ENCODE peak calls at places on chromosomes 7 and 10, in eight cellular contexts. A is psoas muscle; R is left ventricle myocardium inferior; G is WERI-Rb-1; U is thyroid gland; D is endodermal cell; B is CD8-positive, alpha-beta memory T cell; X is Peyer's patch. C is an unnamed sample. For H3K36me3, the result is how much of the 10 kb centered on the place peaks cover.

GRCh38 chr7:135801045-135801693 is 52.6 kb upstream of the FAM180A start:
- DNase-seq in A (no peak), R (no peak), G (peak), U (no peak), D (peak), B (no peak), X (no peak), C (peak)

GRCh38 chr7:4667776-4668509 is 14.2 kb upstream of the FOXK1 start:
- DNase-seq in A (no peak), R (no peak), G (no peak), U (no peak), D (no peak), B (no peak), X (no peak), C (no peak)

GRCh38 chr7:100516135-100516812 is 22.7 kb upstream of the AGFG2 start:
- DNase-seq in A (peak), R (peak), G (peak), U (peak), D (peak), B (peak), X (peak), C (no peak)

GRCh38 chr7:1661461-1661860 is 8.6 kb upstream of the ELFN1 start:
- DNase-seq in A (no peak), R (no peak), G (no peak), U (no peak), D (no peak), B (no peak), X (no peak), C (no peak)

GRCh38 chr7:88095-88926 is 104.1 kb upstream of the FAM20C start:
- DNase-seq in A (no peak), R (no peak), G (peak), U (no peak), D (peak), B (no peak), X (no peak), C (no peak)

GRCh38 chr7:1713502-1714484 is 43.7 kb downstream of the ELFN1 start:
- DNase-seq in A (peak), R (peak), G (peak), U (peak), D (peak), B (no peak), X (no peak), C (no peak)

GRCh38 chr7:901388-902154 is 25.2 kb downstream of the GET4 start:
- DNase-seq in A (peak), R (peak), G (peak), U (peak), D (peak), B (no peak), X (peak), C (peak)

GRCh38 chr7:123961731-123962130 is 36.7 kb downstream of the SPAM1 start:
- DNase-seq in A (no peak), R (no peak), G (no peak), U (no peak), D (no peak), B (no peak), X (no peak), C (no peak)

GRCh38 chr7:80918406-80918805 is 445 bp downstream of the SEMA3C start:
- DNase-seq in A (no peak), R (no peak), G (no peak), U (peak), D (peak), B (no peak), X (no peak), C (peak)

GRCh38 chr7:87110778-87111177 is 41.5 kb upstream of the DMTF1 start:
- DNase-seq in A (no peak), R (no peak), G (no peak), U (no peak), D (no peak), B (no peak), X (no peak), C (no peak)

GRCh38 chr10:133259603-133259992 is 17.1 kb downstream of the ADAM8 start:
- DNase-seq in A (no peak), R (no peak), G (no peak), U (no peak), D (no peak), B (no peak), X (no peak), C (no peak)

GRCh38 chr7:2840458-2840857 is 3.6 kb downstream of the GNA12 start:
- DNase-seq in A (no peak), R (no peak), G (no peak), U (no peak), D (no peak), B (no peak), X (no peak), C (no peak)

GRCh38 chr7:157377436-157378124 is 40.8 kb downstream of the DNAJB6 start:
- DNase-seq in A (no peak), R (no peak), G (no peak), U (no peak), D (no peak), B (no peak), X (no peak), C (no peak)
- H3K36me3 ChIP-seq in A (under half), R (under half), G (under half), U (under half), D (half or more), B (under half), X (under half), C (under half)

DNA sequence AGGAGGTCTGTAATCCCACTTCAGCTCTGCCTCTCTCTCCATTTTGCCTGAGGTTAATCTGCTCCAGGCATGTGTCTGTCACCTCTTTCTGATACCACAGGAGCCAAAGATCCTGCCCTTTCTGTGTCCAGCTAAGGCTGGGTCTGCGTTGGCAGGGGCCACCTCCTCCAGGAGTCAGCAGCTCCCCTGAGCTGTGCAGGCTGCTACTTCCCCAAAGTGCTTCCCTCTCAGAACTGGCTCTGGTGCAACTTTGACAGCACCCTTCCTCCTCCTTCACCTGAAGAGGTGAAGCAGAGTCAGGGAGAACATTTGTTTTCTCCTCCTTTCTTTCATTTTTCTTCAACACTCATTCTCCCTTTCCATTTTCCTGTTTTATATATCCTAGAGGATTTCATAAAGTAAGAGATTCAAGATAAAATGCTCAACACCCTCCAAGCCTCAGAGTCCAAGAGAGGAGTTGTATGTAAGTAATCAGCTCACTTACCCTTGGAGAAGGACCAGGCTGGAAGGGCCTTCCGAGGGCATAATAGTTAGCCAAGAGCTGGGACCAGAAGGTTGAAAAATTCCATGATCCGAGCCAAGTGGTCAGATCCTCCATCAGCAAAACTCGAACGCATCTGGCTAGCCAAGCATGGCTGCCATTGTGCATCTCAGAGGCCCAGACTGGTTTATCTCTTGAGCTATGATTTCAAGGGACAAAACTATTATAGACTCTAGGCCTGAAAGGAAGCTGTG is 257.3 kb downstream of the PTEN start:
- DNase-seq in A (no peak), R (no peak), G (no peak), U (peak), D (no peak), B (no peak), X (no peak), C (no peak)
- H3K36me3 ChIP-seq in A (under half), R (under half), G (under half), U (under half), D (under half), B (under half), X (under half), C (under half)

DNA sequence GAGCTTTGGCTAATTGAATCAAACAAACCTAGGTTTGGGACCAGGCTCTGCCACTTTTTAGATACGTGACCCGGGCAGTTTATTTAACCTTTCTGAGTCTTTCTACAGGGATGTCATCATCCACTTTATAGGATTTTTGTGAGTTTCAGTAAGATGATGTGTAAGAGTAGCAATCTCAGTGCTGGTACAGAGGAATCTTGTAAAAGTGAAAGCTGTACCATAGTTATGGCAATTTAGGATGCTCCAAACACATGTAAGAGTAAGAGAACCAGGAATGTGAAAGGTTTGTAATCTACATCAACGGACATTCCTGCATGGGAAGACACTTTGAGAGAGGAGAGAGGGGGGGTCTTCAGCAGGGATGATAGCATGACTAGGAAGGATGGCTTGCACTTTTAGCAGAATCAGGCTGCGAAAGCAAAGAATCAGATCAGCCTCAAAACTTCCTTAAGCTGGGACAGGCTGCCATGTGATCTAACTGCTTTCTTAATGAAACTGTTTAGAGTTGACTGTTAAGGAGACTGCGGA is 968 bp downstream of the NOLC1 start:
- DNase-seq in A (no peak), R (no peak), G (no peak), U (no peak), D (no peak), B (no peak), X (no peak), C (no peak)
- H3K36me3 ChIP-seq in A (half or more), R (under half), G (half or more), U (under half), D (half or more), B (under half), X (under half), C (half or more)

GRCh38 chr10:5648494-5649457 is 17.6 kb downstream of the ASB13 start:
- DNase-seq in A (no peak), R (no peak), G (no peak), U (no peak), D (peak), B (no peak), X (no peak), C (no peak)

GRCh38 chr10:5651086-5651764 is 15.2 kb downstream of the ASB13 start:
- DNase-seq in A (no peak), R (no peak), G (peak), U (no peak), D (no peak), B (no peak), X (no peak), C (no peak)

GRCh38 chr10:5649746-5650145 is 16.6 kb downstream of the ASB13 start:
- DNase-seq in A (no peak), R (no peak), G (no peak), U (no peak), D (no peak), B (no peak), X (no peak), C (no peak)

GRCh38 chr10:5652746-5653145 is 13.6 kb downstream of the ASB13 start:
- DNase-seq in A (no peak), R (no peak), G (no peak), U (no peak), D (no peak), B (no peak), X (no peak), C (no peak)

DNA sequence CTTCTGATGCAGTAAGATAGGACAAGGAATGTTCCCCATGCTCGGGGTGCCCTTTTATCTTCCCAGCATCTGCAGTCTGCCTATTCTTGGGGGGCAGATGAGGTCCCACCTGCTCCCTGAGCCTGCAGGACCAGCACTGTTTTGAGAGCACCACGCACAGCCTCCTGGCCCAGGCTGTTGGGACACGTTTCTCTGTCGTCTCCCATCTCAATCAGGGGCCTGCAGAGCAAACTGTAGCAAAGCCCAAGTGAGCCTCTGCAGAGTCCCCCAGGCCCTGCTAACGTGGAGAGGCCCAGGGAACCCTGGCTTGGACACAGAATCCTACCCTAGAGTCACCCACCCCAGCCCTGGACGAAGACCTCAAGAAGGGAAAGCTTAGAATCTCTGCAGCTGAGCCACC is 15.7 kb downstream of the ASB13 start:
- DNase-seq in A (no peak), R (no peak), G (no peak), U (no peak), D (no peak), B (no peak), X (no peak), C (no peak)
- H3K36me3 ChIP-seq in A (under half), R (under half), G (under half), U (under half), D (under half), B (under half), X (under half), C (under half)

GRCh38 chr10:120946497-120946896 is 95.3 kb downstream of the WDR11 start:
- DNase-seq in A (no peak), R (no peak), G (no peak), U (no peak), D (no peak), B (no peak), X (no peak), C (no peak)
- H3K36me3 ChIP-seq in A (under half), R (under half), G (under half), U (under half), D (under half), B (under half), X (under half), C (under half)

DNA sequence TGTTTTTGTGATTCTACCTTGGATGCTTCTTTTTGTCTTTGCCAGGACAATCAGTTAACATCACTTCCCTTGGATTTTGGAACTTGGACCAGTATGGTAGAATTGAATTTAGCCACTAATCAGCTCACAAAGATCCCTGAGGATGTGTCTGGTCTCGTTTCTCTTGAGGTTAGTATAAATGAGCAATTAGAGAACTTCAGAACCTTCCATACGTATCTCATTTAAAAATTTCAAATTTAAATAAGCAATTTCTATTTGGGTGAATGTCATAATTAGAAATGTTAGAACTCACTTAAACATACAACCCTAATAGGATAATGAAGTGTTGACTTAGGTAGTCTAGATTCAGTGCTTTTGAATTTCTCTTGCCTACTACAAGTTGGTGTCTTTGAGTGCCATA is 69.3 kb upstream of the ADRA2A start:
- DNase-seq in A (no peak), R (no peak), G (no peak), U (no peak), D (no peak), B (no peak), X (no peak), C (no peak)
- H3K36me3 ChIP-seq in A (half or more), R (half or more), G (under half), U (under half), D (half or more), B (under half), X (under half), C (under half)

DNA sequence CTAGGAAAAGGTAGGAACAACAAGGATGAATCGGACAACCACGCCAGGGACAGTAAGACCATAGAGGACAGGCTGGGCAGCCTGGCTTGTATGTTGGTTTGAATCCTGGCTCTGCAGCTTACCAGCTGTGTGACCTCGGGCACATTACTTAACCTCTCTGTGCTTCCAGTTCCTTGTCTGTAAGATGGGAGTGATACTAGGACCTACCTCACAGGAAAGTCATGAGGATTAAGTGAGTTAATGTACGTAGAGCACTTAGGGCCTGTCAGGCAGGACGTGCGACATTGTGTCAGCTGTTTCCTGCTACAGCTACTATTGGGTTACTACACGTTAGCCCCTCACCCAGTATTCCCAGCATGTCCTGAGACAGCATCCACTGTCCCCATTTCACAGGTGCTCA is 32.1 kb downstream of the PLAC9 start:
- DNase-seq in A (no peak), R (no peak), G (no peak), U (no peak), D (no peak), B (peak), X (no peak), C (no peak)
- H3K36me3 ChIP-seq in A (half or more), R (half or more), G (under half), U (under half), D (half or more), B (half or more), X (under half), C (under half)

GRCh38 chr7:15556706-15557105 is 5.1 kb downstream of the AGMO start:
- DNase-seq in A (no peak), R (no peak), G (no peak), U (no peak), D (no peak), B (no peak), X (no peak), C (no peak)

GRCh38 chr7:15554081-15554480 is 7.7 kb downstream of the AGMO start:
- DNase-seq in A (no peak), R (no peak), G (no peak), U (no peak), D (no peak), B (no peak), X (no peak), C (no peak)

GRCh38 chr7:15555385-15555859 is 6.4 kb downstream of the AGMO start:
- DNase-seq in A (no peak), R (no peak), G (no peak), U (no peak), D (no peak), B (no peak), X (no peak), C (no peak)

GRCh38 chr7:15557186-15557585 is 4.6 kb downstream of the AGMO start:
- DNase-seq in A (no peak), R (no peak), G (peak), U (no peak), D (no peak), B (no peak), X (no peak), C (no peak)

GRCh38 chr7:15554744-15555143 is 7.1 kb downstream of the AGMO start:
- DNase-seq in A (no peak), R (no peak), G (no peak), U (no peak), D (no peak), B (no peak), X (no peak), C (no peak)
- H3K36me3 ChIP-seq in A (under half), R (under half), G (under half), U (under half), D (under half), B (under half), X (under half), C (under half)

GRCh38 chr10:43108951-43109350 is 29.3 kb upstream of the CSGALNACT2 start:
- DNase-seq in A (peak), R (peak), G (no peak), U (no peak), D (no peak), B (no peak), X (no peak), C (no peak)
- H3K36me3 ChIP-seq in A (under half), R (under half), G (under half), U (under half), D (under half), B (under half), X (under half), C (under half)

GRCh38 chr10:90887555-90887954 is 15.8 kb downstream of the RPP30 start:
- DNase-seq in A (no peak), R (no peak), G (no peak), U (no peak), D (no peak), B (no peak), X (no peak), C (no peak)
- H3K36me3 ChIP-seq in A (half or more), R (half or more), G (half or more), U (under half), D (half or more), B (under half), X (under half), C (half or more)